ENCODE peak calls at places on chromosomes 11 and 22, in four cellular contexts. H, Q, B and S are unnamed samples.

GRCh38 chr11:95068549-95068948 is 1.8 kb downstream of the SRSF8 start:
- DNase-seq in H (no peak), B (peak), Q (peak), S (peak)

GRCh38 chr11:3074912-3075589 is 17.8 kb upstream of the CARS1 start:
- DNase-seq in H (no peak), Q (no peak), B (no peak), S (no peak)

GRCh38 chr22:23754980-23755636 is 883 bp upstream of the VPREB3 start:
- DNase-seq in B (no peak), H (no peak), Q (no peak), S (no peak)

GRCh38 chr11:86818466-86819282 is 18.3 kb downstream of the PRSS23 start:
- DNase-seq in B (peak), Q (peak), H (no peak), S (peak)

GRCh38 chr11:78217650-78218541 is 29.2 kb downstream of the USP35 start:
- DNase-seq in H (peak), B (no peak), Q (no peak), S (no peak)

GRCh38 chr22:43534916-43535315 is 123.1 kb downstream of the MPPED1 start:
- DNase-seq in Q (no peak), H (no peak), B (no peak), S (no peak)

GRCh38 chr11:14471127-14471526 is 28.5 kb downstream of the COPB1 start:
- DNase-seq in B (no peak), Q (no peak), H (no peak), S (no peak)

GRCh38 chr11:117819096-117820040 is 5.2 kb downstream of the FXYD2 start:
- DNase-seq in Q (peak), B (no peak), H (peak), S (peak)

GRCh38 chr11:37061426-37061825 is 463.4 kb upstream of the RAG2 start:
- DNase-seq in H (no peak), Q (no peak), B (no peak), S (no peak)

GRCh38 chr11:76455331-76455730 is 10.5 kb downstream of the EMSY start:
- DNase-seq in H (peak), Q (no peak), B (no peak), S (no peak)

GRCh38 chr22:27810566-27810965 is 9.0 kb upstream of the MN1 start:
- DNase-seq in B (no peak), H (no peak), Q (no peak), S (peak)

GRCh38 chr11:70482529-70482917 is 84.2 kb downstream of the CTTN start:
- DNase-seq in H (no peak), B (no peak), Q (no peak), S (no peak)

GRCh38 chr22:17945156-17945850 is 79.1 kb downstream of the MICAL3 start:
- DNase-seq in H (no peak), B (no peak), Q (no peak), S (no peak)

GRCh38 chr22:37014835-37015586 is 4.2 kb downstream of the TST start:
- DNase-seq in Q (peak), H (no peak), B (no peak), S (no peak)

GRCh38 chr11:18371279-18371678 is 23.1 kb upstream of the LDHA start:
- DNase-seq in Q (peak), H (no peak), B (no peak), S (no peak)

GRCh38 chr11:66856496-66857233 is at the start of gene LRFN4:
- DNase-seq in Q (peak), H (peak), B (no peak), S (no peak)

GRCh38 chr22:45206233-45206632 is 34.5 kb downstream of the KIAA0930 start:
- DNase-seq in Q (no peak), B (no peak), H (no peak), S (no peak)

GRCh38 chr22:35299217-35299716 is 427 bp upstream of the TOM1 start:
- DNase-seq in B (no peak), H (no peak), Q (no peak), S (no peak)

GRCh38 chr11:66421492-66422205 is 814 bp downstream of the NPAS4 start:
- DNase-seq in B (peak), Q (peak), H (peak), S (peak)

GRCh38 chr11:64094463-64095223 is 58.9 kb downstream of the FLRT1 start:
- DNase-seq in Q (peak), B (no peak), H (no peak), S (no peak)

GRCh38 chr11:3224730-3225098 is 6.1 kb upstream of the MRGPRG start:
- DNase-seq in H (no peak), Q (no peak), B (no peak), S (no peak)

GRCh38 chr11:130477646-130478203 is 29.3 kb downstream of the ADAMTS15 start:
- DNase-seq in Q (no peak), B (no peak), H (no peak), S (no peak)

GRCh38 chr22:19715286-19715939 is 1.1 kb downstream of the SEPTIN5 start:
- DNase-seq in H (no peak), B (no peak), Q (no peak), S (no peak)

GRCh38 chr11:116590844-116591575 is 181.8 kb downstream of the BUD13 start:
- DNase-seq in H (no peak), Q (no peak), B (no peak), S (no peak)

GRCh38 chr11:34181856-34182405 is 76.5 kb downstream of the NAT10 start:
- DNase-seq in H (no peak), Q (no peak), B (no peak), S (no peak)

GRCh38 chr11:61429346-61429690 is 457 bp downstream of the CPSF7 start:
- DNase-seq in H (peak), Q (peak), B (no peak), S (peak)

GRCh38 chr11:409600-410471 is 5.0 kb downstream of the SIGIRR start:
- DNase-seq in Q (no peak), B (no peak), H (peak), S (peak)

GRCh38 chr22:21450858-21451331 is 16.3 kb upstream of the TMEM191C start:
- DNase-seq in H (peak), Q (no peak), B (no peak), S (no peak)

GRCh38 chr11:80103149-80103859 is 662.5 kb upstream of the TENM4 start:
- DNase-seq in H (no peak), B (no peak), Q (no peak), S (peak)

GRCh38 chr22:49124588-49124987 is 703.1 kb downstream of the BRD1 start:
- DNase-seq in Q (no peak), B (no peak), H (no peak), S (peak)

GRCh38 chr11:65776710-65777141 is 4.0 kb downstream of the AP5B1 start:
- DNase-seq in B (no peak), H (no peak), Q (no peak), S (no peak)

GRCh38 chr11:103682318-103683184 is 353.9 kb upstream of the DDI1 start:
- DNase-seq in Q (peak), B (peak), H (peak), S (peak)

GRCh38 chr22:45880732-45881523 is 96.0 kb downstream of the WNT7B start:
- DNase-seq in B (no peak), H (peak), Q (no peak), S (no peak)

GRCh38 chr22:40491990-40492631 is 121.7 kb downstream of the SGSM3 start:
- DNase-seq in Q (no peak), B (peak), H (no peak), S (no peak)

GRCh38 chr11:104076455-104076854 is 40.0 kb downstream of the DDI1 start:
- DNase-seq in H (no peak), B (no peak), Q (no peak), S (no peak)

GRCh38 chr22:47552541-47553205 is 790.2 kb downstream of the TBC1D22A start:
- DNase-seq in B (no peak), Q (no peak), H (no peak), S (no peak)
- TF ChIP-seq ETV6 in B (no peak), Q (no peak), H (no peak), S (no peak)

GRCh38 chr11:62612366-62613274 is at the start of the genes EML3 and ROM1:
- DNase-seq in B (no peak), H (peak), Q (peak), S (peak)
- TF ChIP-seq ESRRA in B (no peak), H (no peak), Q (no peak), S (no peak)

GRCh38 chr11:12770435-12770834 is 96.2 kb downstream of the TEAD1 start:
- DNase-seq in Q (no peak), B (no peak), H (no peak), S (no peak)

GRCh38 chr11:12768731-12769673 is 94.8 kb downstream of the TEAD1 start:
- DNase-seq in B (no peak), H (no peak), Q (peak), S (no peak)

GRCh38 chr11:12771875-12772274 is 97.7 kb downstream of the TEAD1 start:
- DNase-seq in Q (no peak), H (no peak), B (no peak), S (no peak)

GRCh38 chr11:12770966-12771597 is 96.9 kb downstream of the TEAD1 start:
- DNase-seq in Q (no peak), H (no peak), B (no peak), S (no peak)

DNA sequence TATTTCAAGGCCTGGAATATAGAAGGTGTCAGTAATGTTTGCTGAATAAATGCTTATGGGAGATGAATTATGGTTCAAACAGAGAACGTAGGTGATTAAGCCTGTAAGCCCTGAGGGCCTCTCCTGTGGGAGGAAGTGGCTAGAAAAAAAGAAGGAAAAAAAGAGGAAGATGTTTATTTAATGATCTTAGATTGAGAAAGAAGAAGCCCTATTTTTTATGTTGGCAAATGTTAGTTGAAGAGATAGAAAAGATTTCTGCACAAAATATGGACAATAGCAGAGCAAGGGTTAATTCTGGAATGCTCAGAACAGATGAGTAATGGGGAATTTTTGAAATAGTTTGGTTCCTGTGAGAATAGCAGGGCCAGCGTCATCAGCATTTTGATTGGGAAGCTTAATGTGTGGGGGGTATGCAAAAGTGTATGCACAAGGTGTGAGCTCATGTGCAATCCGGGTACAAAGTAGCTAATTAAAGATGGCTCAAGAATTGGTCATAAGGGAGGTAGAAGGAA is 95.7 kb downstream of the TEAD1 start:
- DNase-seq in Q (no peak), H (no peak), B (no peak), S (no peak)
- TF ChIP-seq ETV6 in Q (no peak), H (no peak), B (no peak), S (no peak)

GRCh38 chr11:120996973-120997372 is 26.9 kb upstream of the TBCEL start:
- DNase-seq in Q (no peak), H (no peak), B (no peak), S (no peak)
- TF ChIP-seq ESRRA in Q (no peak), H (no peak), B (no peak), S (no peak)

DNA sequence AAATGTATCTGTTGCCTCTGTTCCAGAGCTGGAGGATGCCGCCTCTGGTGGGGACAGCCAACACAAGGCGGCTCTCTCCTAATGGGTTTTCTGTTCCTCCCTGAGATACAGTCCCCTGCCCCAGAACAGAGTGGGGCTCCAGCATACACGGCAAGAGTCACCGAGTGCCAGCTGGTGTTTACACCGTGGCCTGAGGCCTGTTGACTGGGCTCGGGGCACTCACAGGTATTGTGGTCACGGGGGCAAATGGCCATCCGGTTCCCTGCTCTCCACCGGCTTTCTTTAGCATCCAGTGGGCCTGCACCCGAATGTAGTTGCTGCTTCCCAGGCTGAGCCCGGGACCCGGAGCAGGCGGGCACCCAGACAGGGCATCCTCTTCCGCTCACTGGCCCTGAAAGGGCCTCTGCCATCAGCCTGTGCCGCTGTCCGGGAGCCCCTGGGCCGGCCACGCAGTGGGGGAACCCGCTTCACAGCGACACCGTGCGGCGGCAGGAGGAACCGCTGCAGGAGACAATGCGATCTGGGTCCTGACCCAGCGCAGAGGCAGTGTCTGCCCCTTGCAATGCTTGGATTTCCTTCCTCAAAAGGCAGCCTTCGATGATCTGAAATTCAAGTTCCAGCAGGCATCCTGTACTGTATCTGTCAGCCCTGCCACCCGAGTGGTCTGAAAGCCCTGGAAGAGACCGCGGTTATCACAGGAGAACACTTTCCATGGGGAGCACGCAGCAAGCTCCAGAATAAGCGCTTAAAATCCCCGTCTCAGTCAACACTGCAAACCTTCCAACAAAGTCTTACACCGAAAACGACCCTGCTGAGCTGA is 859 bp upstream of the KRTAP5-5 start:
- DNase-seq in H (peak), Q (peak), B (no peak), S (peak)
- TF ChIP-seq ETV6 in H (peak), Q (no peak), B (no peak), S (no peak)

GRCh38 chr11:83706581-83706980 is 420.4 kb upstream of the CCDC90B start:
- DNase-seq in B (no peak), Q (no peak), H (no peak), S (no peak)

GRCh38 chr11:83697518-83697917 is 411.4 kb upstream of the CCDC90B start:
- DNase-seq in B (no peak), H (no peak), Q (no peak), S (no peak)

DNA sequence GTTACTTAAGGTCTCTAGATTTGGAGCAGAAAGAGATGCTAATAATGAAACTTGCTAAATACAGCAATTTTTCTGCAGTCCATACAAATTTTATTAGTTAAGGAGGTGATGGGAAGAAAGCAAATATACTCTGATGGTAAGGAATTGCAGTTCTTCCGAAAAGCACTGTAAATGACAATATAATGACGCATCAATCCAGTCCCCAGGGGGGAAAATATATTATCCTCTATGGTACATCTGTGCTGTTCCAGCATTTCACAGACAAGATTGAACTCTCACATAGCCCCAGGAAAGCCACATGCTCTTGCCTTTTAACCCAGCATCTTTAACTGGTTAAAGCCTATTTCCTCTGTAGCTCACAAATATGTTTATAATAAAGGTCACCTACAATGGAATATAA is 416.6 kb upstream of the CCDC90B start:
- DNase-seq in Q (no peak), B (no peak), H (no peak), S (no peak)
- TF ChIP-seq ESRRA in Q (no peak), B (no peak), H (no peak), S (no peak)

GRCh38 chr11:119729581-119730346 is 764 bp upstream of the NECTIN1 start:
- DNase-seq in Q (no peak), H (peak), B (no peak), S (no peak)
- TF ChIP-seq ETV6 in Q (no peak), H (no peak), B (no peak), S (no peak)